ENCODE peak calls at places on chromosomes 12 and 14, in four cellular contexts. One of them, this sample, is unnamed.

GRCh38 chr12:115636546-115636945 is 640.9 kb downstream of the MED13L start:
- DNase-seq in cardiac fibroblast: no peak
- DNase-seq in MV-4-11: no peak
- DNase-seq in progenitor cell of endocrine pancreas: no peak
- DNase-seq in this sample: no peak

GRCh38 chr12:49827351-49828099 is 688 bp downstream of the NCKAP5L start:
- DNase-seq in progenitor cell of endocrine pancreas: peak; percentile 67
- DNase-seq in cardiac fibroblast: peak; percentile 57
- DNase-seq in MV-4-11: peak; percentile 11
- DNase-seq in this sample: peak; percentile 83

GRCh38 chr14:67837011-67837624 is 17.5 kb downstream of the RAD51B start:
- DNase-seq in cardiac fibroblast: peak; percentile 90
- DNase-seq in progenitor cell of endocrine pancreas: no peak
- DNase-seq in MV-4-11: peak; percentile 58
- DNase-seq in this sample: peak; percentile 78

GRCh38 chr12:14716848-14717444 is 20.5 kb upstream of the GUCY2C start:
- DNase-seq in MV-4-11: peak; percentile 47
- DNase-seq in progenitor cell of endocrine pancreas: no peak
- DNase-seq in cardiac fibroblast: peak; percentile 65
- DNase-seq in this sample: no peak

GRCh38 chr12:68587448-68587873 is 23.2 kb upstream of the RAP1B start:
- DNase-seq in MV-4-11: peak; percentile 97
- DNase-seq in cardiac fibroblast: no peak
- DNase-seq in progenitor cell of endocrine pancreas: no peak
- DNase-seq in this sample: no peak

GRCh38 chr14:103723176-103724081 is 7.8 kb downstream of the ZFYVE21 start:
- DNase-seq in progenitor cell of endocrine pancreas: no peak
- DNase-seq in MV-4-11: no peak
- DNase-seq in cardiac fibroblast: no peak
- DNase-seq in this sample: no peak

GRCh38 chr14:36509056-36509917 is 10.7 kb downstream of the NKX2-1 start:
- DNase-seq in cardiac fibroblast: no peak
- DNase-seq in progenitor cell of endocrine pancreas: no peak
- DNase-seq in MV-4-11: no peak
- DNase-seq in this sample: peak; percentile 77

GRCh38 chr14:21070083-21070609 is at the start of gene ARHGEF40:
- DNase-seq in MV-4-11: no peak
- DNase-seq in cardiac fibroblast: peak; percentile 34
- DNase-seq in progenitor cell of endocrine pancreas: peak; percentile 36
- DNase-seq in this sample: peak; percentile 66

GRCh38 chr12:32049956-32050355 is 56.7 kb upstream of the BICD1 start:
- DNase-seq in MV-4-11: peak; percentile 4
- DNase-seq in cardiac fibroblast: no peak
- DNase-seq in progenitor cell of endocrine pancreas: no peak
- DNase-seq in this sample: no peak

GRCh38 chr12:94326727-94327126 is 132.9 kb downstream of the CEP83 start:
- DNase-seq in cardiac fibroblast: peak; percentile 91
- DNase-seq in progenitor cell of endocrine pancreas: no peak
- DNase-seq in MV-4-11: peak; percentile 27
- DNase-seq in this sample: no peak

GRCh38 chr14:50932592-50933500 is 11.4 kb downstream of the PYGL start:
- DNase-seq in MV-4-11: peak; percentile 39
- DNase-seq in progenitor cell of endocrine pancreas: no peak
- DNase-seq in cardiac fibroblast: no peak
- DNase-seq in this sample: no peak

GRCh38 chr14:100542619-100543205 is 44.5 kb downstream of the BEGAIN start:
- DNase-seq in cardiac fibroblast: no peak
- DNase-seq in progenitor cell of endocrine pancreas: no peak
- DNase-seq in MV-4-11: no peak
- DNase-seq in this sample: no peak

This sample was measured in NCI-H524.